ENCODE peak calls at places on chromosomes 3 and 15, in seven cellular contexts. J is A549, Z is WTC11, R is HepG2, Q is H1, N is K562, A is SK-N-SH. F is an unnamed sample.

GRCh38 chr3:132029182-132029902 is 5.5 kb downstream of the CPNE4 start:
- DNase-seq in J (peak; percentile 82), Z (peak; percentile 98), R (peak; percentile 53), Q (peak; percentile 91), N (peak; percentile 53), A (peak; percentile 81), F (peak; percentile 75)

GRCh38 chr3:187968883-187969580 is 184.9 kb upstream of the LPP start:
- DNase-seq in J (no peak), Z (no peak), R (peak; percentile 59), Q (no peak), N (no peak), A (no peak), F (peak; percentile 90)

GRCh38 chr3:138325990-138326389 is 3.7 kb downstream of the NME9 start:
- DNase-seq in J (no peak), Z (no peak), R (no peak), Q (no peak), N (no peak), A (no peak), F (no peak)

GRCh38 chr3:191484461-191484860 is 23.5 kb downstream of the PYDC2 start:
- DNase-seq in J (no peak), Z (no peak), R (no peak), Q (no peak), N (no peak), A (no peak), F (no peak)

GRCh38 chr15:92711457-92711831 is 55.9 kb upstream of the FAM174B start:
- DNase-seq in J (no peak), Z (peak; percentile 68), R (no peak), Q (no peak), N (no peak), A (no peak), F (no peak)

GRCh38 chr3:134640872-134641470 is 9.9 kb downstream of the KY start:
- DNase-seq in J (peak; percentile 29), Z (peak; percentile 57), R (peak; percentile 26), Q (no peak), N (peak; percentile 22), A (peak; percentile 64), F (peak; percentile 76)

GRCh38 chr3:177111541-177111949 is 85.7 kb downstream of the TBL1XR1 start:
- DNase-seq in J (peak; percentile 7), Z (no peak), R (peak; percentile 83), Q (no peak), N (no peak), A (no peak), F (no peak)

GRCh38 chr3:118332699-118333098 is 701.9 kb downstream of the IGSF11 start:
- DNase-seq in J (no peak), Z (no peak), R (no peak), Q (no peak), N (no peak), A (no peak), F (no peak)

GRCh38 chr3:40930131-40930538 is 269.2 kb upstream of the CTNNB1 start:
- DNase-seq in J (no peak), Z (no peak), R (peak; percentile 64), Q (no peak), N (no peak), A (no peak), F (peak; percentile 10)

GRCh38 chr3:177146646-177147045 is 50.6 kb downstream of the TBL1XR1 start:
- DNase-seq in J (no peak), Z (no peak), R (no peak), Q (no peak), N (no peak), A (no peak), F (no peak)

GRCh38 chr3:122183893-122184590 is 574 bp downstream of the CASR start:
- DNase-seq in J (no peak), Z (peak; percentile 48), R (no peak), Q (peak; percentile 5), N (no peak), A (peak; percentile 35), F (no peak)

GRCh38 chr15:93029613-93030429 is 59.2 kb downstream of the RGMA start:
- DNase-seq in J (no peak), Z (no peak), R (no peak), Q (no peak), N (no peak), A (no peak), F (no peak)

GRCh38 chr15:68407886-68408500 is 24.0 kb downstream of the ITGA11 start:
- DNase-seq in J (no peak), Z (no peak), R (no peak), Q (no peak), N (no peak), A (no peak), F (no peak)

GRCh38 chr3:124078978-124079911 is 87.3 kb upstream of the ROPN1 start:
- DNase-seq in J (peak; percentile 35), Z (no peak), R (peak; percentile 40), Q (no peak), N (peak; percentile 30), A (peak; percentile 45), F (peak; percentile 31)

GRCh38 chr15:38844683-38845195 is 280.1 kb upstream of the RASGRP1 start:
- DNase-seq in J (no peak), Z (no peak), R (no peak), Q (no peak), N (no peak), A (no peak), F (no peak)

GRCh38 chr3:18237251-18238005 is 187.7 kb downstream of the SATB1 start:
- DNase-seq in J (no peak), Z (no peak), R (no peak), Q (no peak), N (no peak), A (no peak), F (no peak)

GRCh38 chr3:71784914-71785593 is at the start of gene PROK2:
- DNase-seq in J (no peak), Z (peak; percentile 52), R (no peak), Q (no peak), N (no peak), A (peak; percentile 77), F (peak; percentile 69)

GRCh38 chr3:125146601-125147490 is 65.7 kb downstream of the SLC12A8 start:
- DNase-seq in J (no peak), Z (no peak), R (no peak), Q (no peak), N (no peak), A (no peak), F (no peak)

GRCh38 chr15:95636107-95636506 is 694.4 kb upstream of the NR2F2 start:
- DNase-seq in J (no peak), Z (no peak), R (no peak), Q (no peak), N (no peak), A (no peak), F (no peak)

GRCh38 chr3:108489776-108490175 is 20.6 kb downstream of the MYH15 start:
- DNase-seq in J (peak; percentile 52), Z (peak; percentile 18), R (peak; percentile 39), Q (no peak), N (peak; percentile 36), A (peak; percentile 45), F (peak; percentile 58)

GRCh38 chr3:66536791-66537190 is 36.0 kb upstream of the LRIG1 start:
- DNase-seq in J (no peak), Z (no peak), R (no peak), Q (no peak), N (no peak), A (no peak), F (no peak)

GRCh38 chr3:30440880-30441279 is 165.5 kb upstream of the TGFBR2 start:
- DNase-seq in J (no peak), Z (no peak), R (no peak), Q (no peak), N (no peak), A (no peak), F (no peak)

DNA sequence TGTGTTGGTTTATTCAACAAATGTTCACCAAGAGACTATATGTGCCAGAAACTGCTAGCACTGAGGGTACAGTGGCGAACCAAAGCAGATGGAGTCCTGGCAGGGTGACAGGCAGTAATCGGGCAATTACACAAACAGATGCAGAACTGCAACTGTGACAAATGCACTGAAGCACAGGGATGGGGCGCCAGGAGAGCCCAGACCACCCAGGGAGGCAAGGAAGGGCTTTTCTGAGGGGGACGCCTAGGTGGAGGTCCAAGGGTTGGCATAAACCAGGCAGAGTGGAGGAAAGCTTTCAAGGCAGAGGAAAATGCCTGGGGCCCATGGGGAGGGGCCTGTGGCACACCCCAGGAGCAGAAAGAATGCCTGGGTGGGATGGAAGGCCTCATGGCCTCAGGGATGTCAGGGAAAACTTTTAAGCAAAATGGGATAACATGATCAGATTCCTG is 5.5 kb downstream of the DIS3L start:
- DNase-seq in J (no peak), Z (no peak), R (no peak), Q (no peak), N (no peak), A (peak; percentile 61), F (no peak)
- TF ChIP-seq MAX in J (no peak), Z (no peak), R (no peak), Q (no peak), N (no peak), A (no peak), F (no peak)

GRCh38 chr15:57556040-57556439 is 35.7 kb upstream of the MYZAP start:
- DNase-seq in J (no peak), Z (no peak), R (no peak), Q (no peak), N (no peak), A (no peak), F (no peak)

GRCh38 chr15:57554063-57554820 is 37.5 kb upstream of the MYZAP start:
- DNase-seq in J (no peak), Z (no peak), R (no peak), Q (no peak), N (no peak), A (peak; percentile 36), F (no peak)

GRCh38 chr15:57553526-57553925 is 38.2 kb upstream of the MYZAP start:
- DNase-seq in J (no peak), Z (peak; percentile 29), R (no peak), Q (no peak), N (no peak), A (no peak), F (no peak)

GRCh38 chr15:57554821-57555185 is 36.9 kb upstream of the MYZAP start:
- DNase-seq in J (no peak), Z (no peak), R (no peak), Q (no peak), N (no peak), A (no peak), F (no peak)

GRCh38 chr15:57555270-57555669 is 36.4 kb upstream of the MYZAP start:
- DNase-seq in J (no peak), Z (no peak), R (no peak), Q (no peak), N (no peak), A (no peak), F (no peak)
- TF ChIP-seq MAX in J (no peak), Z (no peak), R (no peak), Q (no peak), N (no peak), A (no peak), F (no peak)

DNA sequence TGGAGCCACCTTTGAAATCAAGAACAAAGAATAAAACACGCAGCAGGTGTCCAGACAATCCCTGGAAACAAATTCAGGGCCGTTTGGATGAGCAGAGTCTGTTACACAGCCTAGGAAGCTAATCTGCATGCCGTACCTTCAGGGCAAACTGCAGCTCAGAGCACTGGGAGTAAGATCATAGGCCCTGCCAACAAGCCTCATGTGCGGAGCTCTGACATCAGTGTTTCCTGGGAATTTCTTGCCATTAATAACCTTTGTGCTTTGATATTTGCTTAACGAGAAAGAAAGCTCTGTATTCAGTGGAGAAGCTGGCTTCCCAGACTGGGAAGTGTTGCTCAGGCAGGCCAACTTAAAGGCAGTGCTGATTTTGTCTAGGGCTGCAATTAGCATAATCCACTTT is 116.1 kb upstream of the KLHL25 start:
- DNase-seq in J (peak; percentile 11), Z (no peak), R (no peak), Q (no peak), N (no peak), A (no peak), F (no peak)
- TF ChIP-seq MAX in J (no peak), Z (no peak), R (no peak), Q (no peak), N (no peak), A (no peak), F (no peak)

GRCh38 chr3:168517514-168518071 is 421.9 kb upstream of the GOLIM4 start:
- DNase-seq in J (no peak), Z (no peak), R (peak; percentile 57), Q (no peak), N (no peak), A (no peak), F (no peak)
- TF ChIP-seq MAX in J (no peak), Z (no peak), R (no peak), Q (peak; percentile 69), N (no peak), A (no peak), F (no peak)

F was measured in NB4.